ENCODE peak calls at places on chromosomes 6 and 20, in nine cellular contexts. One of them, this sample, is unnamed.

GRCh38 chr6:45837541-45838200 is 178.0 kb downstream of the CLIC5 start:
- DNase-seq in suprapubic skin: no peak
- DNase-seq in sigmoid colon: no peak
- DNase-seq in HepG2: no peak
- DNase-seq in stomach: no peak
- DNase-seq in HCT116: no peak
- DNase-seq in breast epithelium: no peak
- DNase-seq in spleen: no peak
- DNase-seq in prostate gland: no peak
- DNase-seq in this sample: no peak

GRCh38 chr6:35170166-35170565 is 29.0 kb upstream of the TCP11 start:
- DNase-seq in suprapubic skin: peak
- DNase-seq in sigmoid colon: no peak
- DNase-seq in HepG2: no peak
- DNase-seq in stomach: no peak
- DNase-seq in HCT116: no peak
- DNase-seq in breast epithelium: no peak
- DNase-seq in spleen: no peak
- DNase-seq in prostate gland: no peak
- DNase-seq in this sample: no peak

GRCh38 chr6:35230950-35231349 is 17.2 kb downstream of the SCUBE3 start:
- DNase-seq in suprapubic skin: no peak
- DNase-seq in sigmoid colon: peak
- DNase-seq in HepG2: no peak
- DNase-seq in stomach: peak
- DNase-seq in HCT116: no peak
- DNase-seq in breast epithelium: no peak
- DNase-seq in spleen: peak
- DNase-seq in prostate gland: no peak
- DNase-seq in this sample: no peak

GRCh38 chr6:53070808-53071207 is 5.6 kb downstream of the FBXO9 start:
- DNase-seq in suprapubic skin: no peak
- DNase-seq in sigmoid colon: no peak
- DNase-seq in HepG2: no peak
- DNase-seq in stomach: no peak
- DNase-seq in HCT116: no peak
- DNase-seq in breast epithelium: no peak
- DNase-seq in spleen: no peak
- DNase-seq in prostate gland: no peak
- DNase-seq in this sample: peak

GRCh38 chr20:11063459-11063858 is 389.7 kb upstream of the JAG1 start:
- DNase-seq in suprapubic skin: no peak
- DNase-seq in sigmoid colon: no peak
- DNase-seq in HepG2: no peak
- DNase-seq in stomach: no peak
- DNase-seq in HCT116: no peak
- DNase-seq in breast epithelium: no peak
- DNase-seq in spleen: no peak
- DNase-seq in prostate gland: no peak
- DNase-seq in this sample: no peak

GRCh38 chr6:151241853-151242252 is 2.1 kb downstream of the AKAP12 start:
- DNase-seq in suprapubic skin: no peak
- DNase-seq in sigmoid colon: no peak
- DNase-seq in HepG2: no peak
- DNase-seq in stomach: no peak
- DNase-seq in HCT116: no peak
- DNase-seq in breast epithelium: no peak
- DNase-seq in spleen: no peak
- DNase-seq in prostate gland: no peak
- DNase-seq in this sample: no peak

GRCh38 chr6:22366214-22366613 is 69.4 kb upstream of the PRL start:
- DNase-seq in suprapubic skin: no peak
- DNase-seq in sigmoid colon: no peak
- DNase-seq in HepG2: no peak
- DNase-seq in stomach: no peak
- DNase-seq in HCT116: no peak
- DNase-seq in breast epithelium: no peak
- DNase-seq in spleen: no peak
- DNase-seq in prostate gland: no peak
- DNase-seq in this sample: no peak

GRCh38 chr6:83381949-83382348 is 48.9 kb downstream of the ME1 start:
- DNase-seq in suprapubic skin: no peak
- DNase-seq in sigmoid colon: no peak
- DNase-seq in HepG2: no peak
- DNase-seq in stomach: no peak
- DNase-seq in HCT116: no peak
- DNase-seq in breast epithelium: no peak
- DNase-seq in spleen: no peak
- DNase-seq in prostate gland: no peak
- DNase-seq in this sample: no peak

GRCh38 chr20:53872081-53872541 is 198.3 kb downstream of the BCAS1 start:
- DNase-seq in suprapubic skin: no peak
- DNase-seq in sigmoid colon: no peak
- DNase-seq in HepG2: no peak
- DNase-seq in stomach: no peak
- DNase-seq in HCT116: no peak
- DNase-seq in breast epithelium: no peak
- DNase-seq in spleen: no peak
- DNase-seq in prostate gland: no peak
- DNase-seq in this sample: no peak

GRCh38 chr6:24125980-24126379 is at the start of gene NRSN1:
- DNase-seq in suprapubic skin: no peak
- DNase-seq in sigmoid colon: no peak
- DNase-seq in HepG2: peak
- DNase-seq in stomach: no peak
- DNase-seq in HCT116: no peak
- DNase-seq in breast epithelium: no peak
- DNase-seq in spleen: no peak
- DNase-seq in prostate gland: no peak
- DNase-seq in this sample: no peak

GRCh38 chr20:21527908-21528307 is 14.0 kb upstream of the NKX2-2 start:
- DNase-seq in suprapubic skin: no peak
- DNase-seq in sigmoid colon: no peak
- DNase-seq in HepG2: no peak
- DNase-seq in stomach: no peak
- DNase-seq in HCT116: no peak
- DNase-seq in breast epithelium: no peak
- DNase-seq in spleen: no peak
- DNase-seq in prostate gland: no peak
- DNase-seq in this sample: no peak

GRCh38 chr6:1027795-1028569 is 283.9 kb upstream of the FOXQ1 start:
- DNase-seq in suprapubic skin: peak
- DNase-seq in sigmoid colon: no peak
- DNase-seq in HepG2: no peak
- DNase-seq in stomach: no peak
- DNase-seq in HCT116: no peak
- DNase-seq in breast epithelium: no peak
- DNase-seq in spleen: no peak
- DNase-seq in prostate gland: no peak
- DNase-seq in this sample: no peak

GRCh38 chr6:139013185-139013800 is 15.3 kb upstream of the ABRACL start:
- DNase-seq in suprapubic skin: no peak
- DNase-seq in sigmoid colon: no peak
- DNase-seq in HepG2: no peak
- DNase-seq in stomach: no peak
- DNase-seq in HCT116: no peak
- DNase-seq in breast epithelium: no peak
- DNase-seq in spleen: no peak
- DNase-seq in prostate gland: no peak
- DNase-seq in this sample: no peak

GRCh38 chr20:7728373-7728772 is 211.9 kb downstream of the HAO1 start:
- DNase-seq in suprapubic skin: no peak
- DNase-seq in sigmoid colon: no peak
- DNase-seq in HepG2: no peak
- DNase-seq in stomach: no peak
- DNase-seq in HCT116: no peak
- DNase-seq in breast epithelium: no peak
- DNase-seq in spleen: no peak
- DNase-seq in prostate gland: no peak
- DNase-seq in this sample: no peak

GRCh38 chr20:18702736-18703135 is 110.8 kb upstream of the SCP2D1 start:
- DNase-seq in suprapubic skin: no peak
- DNase-seq in sigmoid colon: no peak
- DNase-seq in HepG2: no peak
- DNase-seq in stomach: no peak
- DNase-seq in HCT116: no peak
- DNase-seq in breast epithelium: no peak
- DNase-seq in spleen: no peak
- DNase-seq in prostate gland: no peak
- DNase-seq in this sample: no peak

GRCh38 chr20:8116067-8116811 is 15.8 kb upstream of the PLCB1 start:
- DNase-seq in suprapubic skin: no peak
- DNase-seq in sigmoid colon: no peak
- DNase-seq in HepG2: peak
- DNase-seq in stomach: no peak
- DNase-seq in HCT116: no peak
- DNase-seq in breast epithelium: no peak
- DNase-seq in spleen: no peak
- DNase-seq in prostate gland: no peak
- DNase-seq in this sample: no peak

GRCh38 chr6:152293404-152293803 is 343.8 kb downstream of the SYNE1 start:
- DNase-seq in suprapubic skin: no peak
- DNase-seq in sigmoid colon: no peak
- DNase-seq in HepG2: no peak
- DNase-seq in stomach: peak
- DNase-seq in HCT116: no peak
- DNase-seq in breast epithelium: no peak
- DNase-seq in spleen: no peak
- DNase-seq in prostate gland: no peak
- DNase-seq in this sample: no peak

GRCh38 chr6:41222045-41222444 is 6.1 kb upstream of the TREML4 start:
- DNase-seq in suprapubic skin: no peak
- DNase-seq in sigmoid colon: no peak
- DNase-seq in HepG2: no peak
- DNase-seq in stomach: no peak
- DNase-seq in HCT116: no peak
- DNase-seq in breast epithelium: no peak
- DNase-seq in spleen: no peak
- DNase-seq in prostate gland: no peak
- DNase-seq in this sample: no peak

GRCh38 chr20:3681931-3682820 is at the start of gene ADAM33:
- DNase-seq in suprapubic skin: no peak
- DNase-seq in sigmoid colon: peak
- DNase-seq in HepG2: no peak
- DNase-seq in stomach: peak
- DNase-seq in HCT116: no peak
- DNase-seq in breast epithelium: no peak
- DNase-seq in spleen: no peak
- DNase-seq in prostate gland: no peak
- DNase-seq in this sample: no peak
- TF ChIP-seq POLR2AphosphoS5 in suprapubic skin: no peak
- TF ChIP-seq POLR2AphosphoS5 in sigmoid colon: peak
- TF ChIP-seq POLR2AphosphoS5 in HepG2: no peak
- TF ChIP-seq POLR2AphosphoS5 in stomach: no peak
- TF ChIP-seq POLR2AphosphoS5 in HCT116: no peak
- TF ChIP-seq POLR2AphosphoS5 in breast epithelium: no peak
- TF ChIP-seq POLR2AphosphoS5 in spleen: no peak
- TF ChIP-seq POLR2AphosphoS5 in prostate gland: no peak
- TF ChIP-seq POLR2AphosphoS5 in this sample: no peak

GRCh38 chr20:63017076-63017825 is 10.5 kb upstream of the BHLHE23 start:
- DNase-seq in suprapubic skin: no peak
- DNase-seq in sigmoid colon: no peak
- DNase-seq in HepG2: no peak
- DNase-seq in stomach: no peak
- DNase-seq in HCT116: no peak
- DNase-seq in breast epithelium: no peak
- DNase-seq in spleen: no peak
- DNase-seq in prostate gland: no peak
- DNase-seq in this sample: no peak
- TF ChIP-seq POLR2A in suprapubic skin: no peak
- TF ChIP-seq POLR2A in sigmoid colon: no peak
- TF ChIP-seq POLR2A in HepG2: no peak
- TF ChIP-seq POLR2A in stomach: no peak
- TF ChIP-seq POLR2A in HCT116: no peak
- TF ChIP-seq POLR2A in breast epithelium: no peak
- TF ChIP-seq POLR2A in spleen: no peak
- TF ChIP-seq POLR2A in prostate gland: no peak
- TF ChIP-seq POLR2A in this sample: no peak

DNA sequence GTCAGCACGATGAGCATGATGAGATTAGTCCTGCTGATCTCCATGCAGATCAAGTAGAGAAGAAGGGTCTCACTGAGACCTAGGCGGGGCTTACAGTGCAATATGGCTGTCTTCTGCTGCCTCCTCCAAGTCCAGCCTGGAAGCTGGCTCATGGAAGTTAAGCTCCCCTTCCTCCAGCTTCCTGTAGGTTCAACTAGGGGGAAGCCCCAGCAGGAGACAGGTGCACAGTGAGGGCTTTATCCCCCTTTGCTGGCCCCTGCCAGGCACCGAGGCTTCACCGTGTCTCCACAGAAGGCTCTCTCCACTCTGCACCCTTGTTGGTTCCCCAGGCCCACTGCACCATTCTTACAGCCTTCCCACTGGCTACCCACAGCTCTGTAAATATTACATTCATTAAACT is 90.3 kb downstream of the SLC2A10 start:
- DNase-seq in suprapubic skin: peak
- DNase-seq in sigmoid colon: no peak
- DNase-seq in HepG2: no peak
- DNase-seq in stomach: no peak
- DNase-seq in HCT116: no peak
- DNase-seq in breast epithelium: no peak
- DNase-seq in spleen: no peak
- DNase-seq in prostate gland: no peak
- DNase-seq in this sample: no peak
- TF ChIP-seq POLR2AphosphoS5 in suprapubic skin: no peak
- TF ChIP-seq POLR2AphosphoS5 in sigmoid colon: no peak
- TF ChIP-seq POLR2AphosphoS5 in HepG2: no peak
- TF ChIP-seq POLR2AphosphoS5 in stomach: no peak
- TF ChIP-seq POLR2AphosphoS5 in HCT116: no peak
- TF ChIP-seq POLR2AphosphoS5 in breast epithelium: no peak
- TF ChIP-seq POLR2AphosphoS5 in spleen: no peak
- TF ChIP-seq POLR2AphosphoS5 in prostate gland: no peak
- TF ChIP-seq POLR2AphosphoS5 in this sample: no peak

GRCh38 chr6:11538049-11538798 is 675 bp downstream of the TMEM170B start:
- DNase-seq in suprapubic skin: no peak
- DNase-seq in sigmoid colon: peak
- DNase-seq in HepG2: no peak
- DNase-seq in stomach: peak
- DNase-seq in HCT116: no peak
- DNase-seq in breast epithelium: peak
- DNase-seq in spleen: peak
- DNase-seq in prostate gland: peak
- DNase-seq in this sample: peak

GRCh38 chr6:11535801-11536230 is 1.7 kb upstream of the TMEM170B start:
- DNase-seq in suprapubic skin: no peak
- DNase-seq in sigmoid colon: no peak
- DNase-seq in HepG2: peak
- DNase-seq in stomach: peak
- DNase-seq in HCT116: no peak
- DNase-seq in breast epithelium: no peak
- DNase-seq in spleen: no peak
- DNase-seq in prostate gland: no peak
- DNase-seq in this sample: no peak

GRCh38 chr6:11536795-11537194 is 754 bp upstream of the TMEM170B start:
- DNase-seq in suprapubic skin: no peak
- DNase-seq in sigmoid colon: no peak
- DNase-seq in HepG2: no peak
- DNase-seq in stomach: no peak
- DNase-seq in HCT116: no peak
- DNase-seq in breast epithelium: no peak
- DNase-seq in spleen: peak
- DNase-seq in prostate gland: no peak
- DNase-seq in this sample: no peak

GRCh38 chr6:11538799-11539468 is 1.4 kb downstream of the TMEM170B start:
- DNase-seq in suprapubic skin: no peak
- DNase-seq in sigmoid colon: no peak
- DNase-seq in HepG2: no peak
- DNase-seq in stomach: no peak
- DNase-seq in HCT116: no peak
- DNase-seq in breast epithelium: no peak
- DNase-seq in spleen: no peak
- DNase-seq in prostate gland: no peak
- DNase-seq in this sample: no peak

GRCh38 chr6:11537229-11538048 is at the start of gene TMEM170B:
- DNase-seq in suprapubic skin: peak
- DNase-seq in sigmoid colon: peak
- DNase-seq in HepG2: peak
- DNase-seq in stomach: peak
- DNase-seq in HCT116: peak
- DNase-seq in breast epithelium: peak
- DNase-seq in spleen: peak
- DNase-seq in prostate gland: peak
- DNase-seq in this sample: peak
- TF ChIP-seq POLR2A in suprapubic skin: no peak
- TF ChIP-seq POLR2A in sigmoid colon: peak
- TF ChIP-seq POLR2A in HepG2: peak
- TF ChIP-seq POLR2A in stomach: no peak
- TF ChIP-seq POLR2A in HCT116: no peak
- TF ChIP-seq POLR2A in breast epithelium: no peak
- TF ChIP-seq POLR2A in spleen: no peak
- TF ChIP-seq POLR2A in prostate gland: peak
- TF ChIP-seq POLR2A in this sample: no peak

This sample was measured in GM12891.